ENCODE peak calls at places on chromosomes 13 and 19, in four cellular contexts. W, R, H and I are unnamed samples.

GRCh38 chr19:28501979-28502378 is 711.0 kb downstream of the UQCRFS1 start:
- DNase-seq in R (no peak), H (no peak), W (no peak), I (no peak)

GRCh38 chr19:42140125-42140754 is 8.0 kb upstream of the POU2F2 start:
- DNase-seq in H (peak), W (no peak), R (peak), I (peak)

GRCh38 chr19:1633269-1633606 is 19.2 kb downstream of the TCF3 start:
- DNase-seq in R (no peak), H (no peak), W (no peak), I (no peak)

GRCh38 chr19:38264486-38265212 is at the start of gene SPINT2:
- DNase-seq in W (no peak), R (peak), H (no peak), I (no peak)

GRCh38 chr19:46723023-46723461 is 6.1 kb upstream of the PRKD2 start:
- DNase-seq in W (no peak), H (no peak), R (no peak), I (no peak)

GRCh38 chr19:49224856-49225255 is 67.3 kb downstream of the TRPM4 start:
- DNase-seq in W (no peak), R (no peak), H (peak), I (peak)

GRCh38 chr19:19900124-19900523 is 622 bp upstream of the ZNF93 start:
- DNase-seq in H (no peak), W (no peak), R (no peak), I (no peak)

GRCh38 chr13:32852568-32852967 is 163.7 kb upstream of the KL start:
- DNase-seq in H (no peak), W (no peak), R (no peak), I (peak)

GRCh38 chr19:35549174-35549788 is 3.9 kb downstream of the TMEM147 start:
- DNase-seq in W (peak), H (no peak), R (peak), I (peak)

GRCh38 chr19:55601127-55601526 is 1.0 kb downstream of the ZNF524 start:
- DNase-seq in W (no peak), R (no peak), H (no peak), I (peak)

GRCh38 chr19:10915511-10916091 is 12.8 kb downstream of the YIPF2 start:
- DNase-seq in W (no peak), H (peak), R (no peak), I (peak)
- TF ChIP-seq CTCF in W (peak), H (no peak), R (no peak), I (no peak)

GRCh38 chr13:111204438-111205177 is 89.5 kb downstream of the ARHGEF7 start:
- DNase-seq in H (peak), W (peak), R (no peak), I (peak)
- TF ChIP-seq CTCF in H (no peak), W (no peak), R (no peak), I (no peak)

DNA sequence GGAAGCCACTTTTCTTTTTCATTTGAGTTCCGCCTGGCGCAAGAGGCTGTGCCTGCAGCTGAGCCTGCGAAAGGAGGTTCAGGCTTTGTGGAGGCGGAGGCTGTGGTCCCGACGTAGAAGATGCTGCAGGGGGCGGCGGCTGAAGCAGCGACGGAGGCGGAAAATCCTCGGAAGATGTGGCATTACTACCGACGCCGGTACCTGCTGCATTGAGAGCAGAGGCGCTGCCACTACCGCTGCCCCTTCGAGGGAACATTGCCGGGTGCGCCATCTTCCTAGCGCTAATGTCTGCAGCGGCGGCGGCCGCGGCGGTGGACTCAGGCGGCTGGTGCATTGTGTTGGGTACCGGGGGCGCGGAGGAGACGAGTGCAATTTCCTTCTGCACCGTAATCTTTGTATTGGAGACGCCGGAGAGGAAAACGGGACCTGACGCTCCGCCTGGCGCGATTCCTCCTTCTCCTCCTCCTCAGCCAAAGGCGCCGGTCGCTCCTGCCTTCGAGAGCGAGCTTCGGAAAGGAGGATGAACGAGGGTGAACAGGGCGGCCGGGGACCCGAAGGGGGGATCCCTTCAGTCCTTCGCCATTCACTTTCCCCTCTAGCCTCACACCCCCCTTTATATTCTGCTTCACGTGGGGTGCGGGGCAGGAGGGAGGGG is at the start of gene TSC22D1:
- DNase-seq in R (peak), H (peak), W (peak), I (peak)
- TF ChIP-seq CTCF in R (peak), H (no peak), W (peak), I (no peak)

DNA sequence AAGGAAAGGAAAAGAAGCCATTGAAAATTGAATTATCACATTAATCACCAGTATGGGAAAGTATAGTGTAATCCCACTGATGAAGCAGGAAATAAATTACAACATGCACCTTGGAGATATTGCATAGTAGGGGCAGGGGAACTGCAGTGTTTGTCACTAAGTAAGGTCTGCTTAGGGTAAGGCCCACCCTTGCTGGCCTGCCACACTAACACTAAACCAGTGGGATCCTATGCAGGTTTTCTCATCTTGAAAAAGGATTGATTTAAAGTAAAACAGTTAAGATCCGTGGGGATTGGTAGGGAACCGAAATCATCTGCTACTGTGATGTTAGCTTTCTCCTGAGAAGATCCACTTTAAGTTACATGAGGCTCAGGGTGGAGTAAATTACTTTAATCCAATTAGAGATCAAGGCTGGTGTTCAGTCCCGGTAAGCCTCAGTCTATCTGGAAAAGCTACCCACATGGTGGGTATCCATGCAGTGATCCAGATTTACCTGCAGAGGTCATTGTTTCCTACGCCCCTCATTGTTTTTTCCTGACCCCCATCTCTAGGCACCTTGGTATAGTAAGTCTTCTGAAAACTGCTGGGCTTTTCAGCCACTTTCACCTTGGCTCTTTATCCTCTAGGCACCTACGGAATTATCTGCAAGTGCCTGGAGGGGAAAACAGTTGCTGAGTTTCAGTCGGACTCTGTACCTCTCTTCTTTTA is 1014.9 kb upstream of the ATXN8OS start:
- DNase-seq in R (no peak), W (no peak), H (no peak), I (no peak)
- TF ChIP-seq CTCF in R (no peak), W (no peak), H (no peak), I (no peak)

DNA sequence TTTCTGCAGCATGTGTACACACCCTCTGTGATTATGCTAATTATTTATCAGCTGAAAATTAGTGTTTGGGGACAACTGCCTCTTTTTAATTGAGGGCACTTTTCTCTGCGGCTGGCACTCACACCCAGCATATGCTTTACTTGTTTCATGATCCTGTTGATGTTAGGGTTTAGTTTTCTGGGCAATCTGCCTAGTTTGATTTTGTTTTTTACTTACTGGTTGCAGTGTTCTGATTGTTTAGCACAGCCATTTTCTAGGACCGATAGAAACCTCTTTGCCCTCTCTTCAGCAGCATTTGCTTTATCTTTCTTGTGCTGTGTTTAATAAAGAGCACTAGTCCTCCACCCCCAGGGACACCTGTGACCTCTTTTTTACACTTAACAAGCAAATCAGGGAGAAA is 161.6 kb downstream of the PAN3 start:
- DNase-seq in H (no peak), R (no peak), W (no peak), I (no peak)
- TF ChIP-seq CTCF in H (no peak), R (no peak), W (no peak), I (no peak)

GRCh38 chr19:17293605-17294004 is 9.6 kb downstream of the ABHD8 start:
- DNase-seq in H (no peak), R (no peak), W (no peak), I (no peak)

GRCh38 chr19:17294051-17294891 is 9.0 kb downstream of the ABHD8 start:
- DNase-seq in W (no peak), R (peak), H (no peak), I (peak)

GRCh38 chr19:17292301-17293074 is 10.7 kb downstream of the ABHD8 start:
- DNase-seq in W (peak), R (peak), H (peak), I (peak)

GRCh38 chr19:17296976-17297375 is 6.2 kb downstream of the ABHD8 start:
- DNase-seq in H (no peak), R (no peak), W (no peak), I (peak)

DNA sequence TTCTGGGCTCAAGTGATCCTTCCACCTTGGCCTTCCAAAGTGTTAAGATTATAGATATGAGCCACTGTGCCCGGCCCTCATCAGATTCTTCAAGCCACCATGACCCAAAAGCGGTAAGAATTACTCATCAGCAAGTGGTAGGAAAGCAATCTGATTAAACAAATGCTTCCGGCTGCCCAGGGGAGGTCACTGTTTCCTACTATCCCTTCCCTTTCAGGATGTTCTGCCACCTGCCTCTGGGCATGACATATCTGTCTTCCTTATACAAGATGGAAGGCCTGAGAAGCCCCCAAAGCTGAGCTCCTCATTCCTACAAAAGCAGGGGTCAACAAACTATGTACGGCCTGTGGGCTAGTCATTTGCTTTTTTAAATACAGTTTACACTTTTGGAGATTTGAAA is 6.9 kb downstream of the ABHD8 start:
- DNase-seq in H (no peak), W (no peak), R (no peak), I (peak)
- TF ChIP-seq CTCF in H (no peak), W (no peak), R (no peak), I (peak)

GRCh38 chr19:15438124-15438496 is 11.6 kb downstream of the WIZ start:
- DNase-seq in H (no peak), R (no peak), W (no peak), I (no peak)

GRCh38 chr19:15436012-15436825 is 13.5 kb downstream of the WIZ start:
- DNase-seq in W (peak), R (no peak), H (no peak), I (no peak)

GRCh38 chr19:15436826-15437110 is 13.0 kb downstream of the WIZ start:
- DNase-seq in H (no peak), W (peak), R (no peak), I (no peak)

GRCh38 chr19:15438577-15438976 is 11.2 kb downstream of the WIZ start:
- DNase-seq in H (no peak), W (no peak), R (no peak), I (no peak)

GRCh38 chr19:15437355-15438123 is 12.2 kb downstream of the WIZ start:
- DNase-seq in R (no peak), W (peak), H (no peak), I (no peak)
- TF ChIP-seq CTCF in R (no peak), W (peak), H (peak), I (no peak)

DNA sequence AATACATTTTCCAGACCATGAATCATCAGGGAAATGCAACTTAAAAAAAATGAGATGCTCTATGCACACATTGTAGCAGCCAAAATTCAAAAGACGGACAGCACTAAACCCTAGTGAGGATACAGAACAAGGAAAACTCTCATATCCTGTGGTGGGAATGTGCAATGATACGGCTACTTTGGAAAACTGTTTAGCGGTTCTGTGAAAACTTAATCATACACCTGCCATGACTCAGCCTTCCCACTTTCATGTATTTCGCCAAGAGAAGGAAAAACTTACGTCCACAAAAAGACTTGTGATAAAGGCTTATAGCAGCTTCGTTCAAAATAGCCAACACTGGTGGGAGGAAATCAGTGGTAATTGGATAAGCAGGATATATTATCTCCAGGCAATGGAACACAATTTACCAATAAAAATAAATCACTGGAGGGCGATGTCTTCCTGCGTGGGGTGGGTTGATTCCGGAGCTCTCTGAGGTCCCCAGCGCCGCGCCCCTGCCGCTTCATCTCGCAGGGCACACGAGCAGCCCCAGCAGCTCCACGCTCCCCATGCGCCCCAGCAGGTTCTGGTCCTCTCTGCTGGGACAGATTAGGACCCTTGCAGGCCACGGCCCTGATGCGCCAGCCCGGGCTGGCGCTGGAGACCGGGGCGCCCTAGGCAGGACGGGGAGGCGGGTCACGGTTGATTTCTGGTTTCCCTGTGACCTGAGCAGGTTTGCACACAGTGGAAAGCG is 97.2 kb upstream of the ARHGEF7 start:
- DNase-seq in R (no peak), H (no peak), W (no peak), I (no peak)
- TF ChIP-seq CTCF in R (no peak), H (no peak), W (no peak), I (no peak)

GRCh38 chr19:50231821-50232220 is 28.4 kb downstream of the MYH14 start:
- DNase-seq in H (no peak), W (no peak), R (no peak), I (no peak)
- TF ChIP-seq CTCF in H (no peak), W (no peak), R (no peak), I (no peak)

GRCh38 chr19:6529351-6529750 is 1.5 kb upstream of the TNFSF9 start:
- DNase-seq in H (no peak), W (no peak), R (no peak), I (no peak)
- TF ChIP-seq CTCF in H (no peak), W (no peak), R (no peak), I (no peak)